ENCODE peak calls at places on chromosomes 1 and 21, in ten cellular contexts. I, A, S, W, H, D, N, T, V and Y are unnamed samples.

GRCh38 chr1:83929184-83929583 is 69.7 kb downstream of the TTLL7 start:
- DNase-seq in I (peak), A (no peak), S (no peak), W (no peak), H (no peak), D (no peak), N (no peak), T (no peak), V (no peak), Y (peak)

GRCh38 chr1:190205713-190206112 is 272.0 kb downstream of the BRINP3 start:
- DNase-seq in I (peak), A (no peak), S (no peak), W (no peak), H (no peak), D (peak), N (no peak), T (no peak), V (no peak), Y (no peak)

GRCh38 chr1:85259866-85260345 is 444 bp upstream of the C1orf52 start:
- DNase-seq in I (peak), A (no peak), S (no peak), W (no peak), H (no peak), D (no peak), N (peak), T (no peak), V (no peak), Y (no peak)

GRCh38 chr1:147246910-147247655 is 4.6 kb downstream of the CHD1L start:
- DNase-seq in I (no peak), A (no peak), S (no peak), W (no peak), H (no peak), D (no peak), N (no peak), T (no peak), V (no peak), Y (no peak)

GRCh38 chr1:156767879-156768608 is 709 bp downstream of the PRCC start:
- DNase-seq in I (peak), A (no peak), S (peak), W (no peak), H (peak), D (no peak), N (peak), T (no peak), V (peak), Y (no peak)

GRCh38 chr1:8911416-8912309 is 33.2 kb upstream of the ENO1 start:
- DNase-seq in I (peak), A (no peak), S (no peak), W (no peak), H (no peak), D (no peak), N (no peak), T (no peak), V (no peak), Y (no peak)

GRCh38 chr1:111976842-111977241 is 12.6 kb downstream of the KCND3 start:
- DNase-seq in I (no peak), A (no peak), S (no peak), W (no peak), H (no peak), D (no peak), N (no peak), T (no peak), V (no peak), Y (no peak)

GRCh38 chr1:207897188-207897587 is 13.7 kb downstream of the CD34 start:
- DNase-seq in I (no peak), A (no peak), S (no peak), W (no peak), H (no peak), D (no peak), N (no peak), T (no peak), V (no peak), Y (no peak)

GRCh38 chr1:86207323-86207722 is 50.8 kb upstream of the COL24A1 start:
- DNase-seq in I (peak), A (no peak), S (no peak), W (no peak), H (no peak), D (peak), N (no peak), T (no peak), V (no peak), Y (peak)

GRCh38 chr1:54354899-54355298 is 51.3 kb downstream of the SSBP3 start:
- DNase-seq in I (no peak), A (no peak), S (no peak), W (no peak), H (no peak), D (no peak), N (no peak), T (no peak), V (no peak), Y (no peak)

GRCh38 chr1:244782056-244782455 is 53.4 kb upstream of the COX20 start:
- DNase-seq in I (peak), A (no peak), S (no peak), W (no peak), H (no peak), D (no peak), N (no peak), T (no peak), V (no peak), Y (peak)

GRCh38 chr1:34663031-34663430 is 91.8 kb upstream of the GJB5 start:
- DNase-seq in I (no peak), A (no peak), S (no peak), W (no peak), H (no peak), D (no peak), N (no peak), T (no peak), V (no peak), Y (no peak)

GRCh38 chr1:200818248-200818647 is 54.5 kb upstream of the GPR25 start:
- DNase-seq in I (no peak), A (no peak), S (no peak), W (no peak), H (no peak), D (no peak), N (no peak), T (no peak), V (no peak), Y (no peak)

GRCh38 chr1:246355421-246356230 is 151.5 kb downstream of the SMYD3 start:
- DNase-seq in I (no peak), A (no peak), S (no peak), W (no peak), H (no peak), D (no peak), N (no peak), T (no peak), V (no peak), Y (no peak)

GRCh38 chr21:16573581-16573980 is 843.8 kb downstream of the USP25 start:
- DNase-seq in I (peak), A (no peak), S (no peak), W (no peak), H (no peak), D (no peak), N (no peak), T (no peak), V (no peak), Y (peak)

GRCh38 chr1:50750021-50750619 is 209.9 kb downstream of the FAF1 start:
- DNase-seq in I (peak), A (no peak), S (no peak), W (peak), H (no peak), D (no peak), N (no peak), T (no peak), V (no peak), Y (peak)

GRCh38 chr1:201276891-201277290 is 6.4 kb upstream of the PKP1 start:
- DNase-seq in I (no peak), A (no peak), S (no peak), W (no peak), H (no peak), D (no peak), N (no peak), T (no peak), V (no peak), Y (no peak)

GRCh38 chr1:62070384-62071011 is 124.2 kb upstream of the L1TD1 start:
- DNase-seq in I (peak), A (no peak), S (no peak), W (no peak), H (no peak), D (no peak), N (no peak), T (peak), V (no peak), Y (peak)

GRCh38 chr21:42187976-42188653 is 30.8 kb upstream of the ABCG1 start:
- DNase-seq in I (peak), A (peak), S (peak), W (no peak), H (no peak), D (no peak), N (no peak), T (no peak), V (peak), Y (no peak)

GRCh38 chr1:110756506-110756905 is 81.8 kb upstream of the KCNA3 start:
- DNase-seq in I (no peak), A (no peak), S (no peak), W (no peak), H (no peak), D (no peak), N (no peak), T (peak), V (no peak), Y (no peak)

GRCh38 chr1:182617075-182617429 is 12.9 kb upstream of the RGS16 start:
- DNase-seq in I (no peak), A (no peak), S (no peak), W (no peak), H (no peak), D (no peak), N (no peak), T (no peak), V (no peak), Y (no peak)

GRCh38 chr1:8174807-8175206 is 143.1 kb upstream of the SLC45A1 start:
- DNase-seq in I (no peak), A (no peak), S (no peak), W (no peak), H (no peak), D (no peak), N (no peak), T (no peak), V (no peak), Y (no peak)

GRCh38 chr1:246827396-246827795 is 103.2 kb downstream of the SCCPDH start:
- DNase-seq in I (no peak), A (no peak), S (no peak), W (no peak), H (no peak), D (no peak), N (no peak), T (no peak), V (no peak), Y (peak)

GRCh38 chr1:16418823-16419425 is 18.3 kb downstream of the SPATA21 start:
- DNase-seq in I (peak), A (no peak), S (no peak), W (no peak), H (no peak), D (no peak), N (no peak), T (no peak), V (no peak), Y (no peak)

GRCh38 chr1:7298749-7299151 is 472.3 kb upstream of the VAMP3 start:
- DNase-seq in I (peak), A (no peak), S (no peak), W (no peak), H (no peak), D (no peak), N (no peak), T (no peak), V (peak), Y (peak)

GRCh38 chr1:116999596-116999995 is 2.0 kb upstream of the CD101 start:
- DNase-seq in I (no peak), A (no peak), S (no peak), W (no peak), H (no peak), D (no peak), N (no peak), T (no peak), V (no peak), Y (no peak)

GRCh38 chr1:226325178-226325577 is 16.2 kb upstream of the LIN9 start:
- DNase-seq in I (peak), A (no peak), S (no peak), W (no peak), H (no peak), D (no peak), N (no peak), T (no peak), V (no peak), Y (no peak)

GRCh38 chr1:3149277-3149676 is 80.3 kb downstream of the PRDM16 start:
- DNase-seq in I (no peak), A (no peak), S (no peak), W (no peak), H (no peak), D (no peak), N (no peak), T (no peak), V (no peak), Y (no peak)